ENCODE peak calls at places on chromosomes 13 and 19, in five cellular contexts. D, E, P, Z and G are unnamed samples.

GRCh38 chr19:42121666-42122069 is 10.6 kb downstream of the POU2F2 start:
- DNase-seq in P (peak), E (peak), Z (no peak), D (peak), G (no peak)

GRCh38 chr13:47897411-47898050 is 103.5 kb downstream of the SUCLA2 start:
- DNase-seq in D (peak), E (peak), P (no peak), Z (peak), G (no peak)

GRCh38 chr13:82766732-82767321 is 1115.4 kb downstream of the SLITRK1 start:
- DNase-seq in D (no peak), E (no peak), P (no peak), Z (no peak), G (no peak)

GRCh38 chr13:113077953-113078894 is 27.4 kb upstream of the F7 start:
- DNase-seq in D (no peak), P (no peak), Z (no peak), E (no peak), G (no peak)

GRCh38 chr19:35081201-35081600 is 34.4 kb upstream of the FXYD3 start:
- DNase-seq in Z (no peak), E (no peak), P (no peak), D (no peak), G (no peak)

GRCh38 chr13:85549819-85550218 is 249.4 kb downstream of the SLITRK6 start:
- DNase-seq in Z (no peak), E (no peak), D (no peak), P (no peak), G (no peak)

GRCh38 chr13:112186091-112186490 is 119.1 kb downstream of the SOX1 start:
- DNase-seq in D (no peak), P (no peak), E (no peak), Z (no peak), G (no peak)

GRCh38 chr13:101925731-101926130 is 473.3 kb downstream of the ITGBL1 start:
- DNase-seq in E (no peak), Z (no peak), D (no peak), P (no peak), G (no peak)

GRCh38 chr13:32471187-32471922 is 43.4 kb upstream of the N4BP2L1 start:
- DNase-seq in Z (no peak), E (peak), P (no peak), D (no peak), G (no peak)

DNA sequence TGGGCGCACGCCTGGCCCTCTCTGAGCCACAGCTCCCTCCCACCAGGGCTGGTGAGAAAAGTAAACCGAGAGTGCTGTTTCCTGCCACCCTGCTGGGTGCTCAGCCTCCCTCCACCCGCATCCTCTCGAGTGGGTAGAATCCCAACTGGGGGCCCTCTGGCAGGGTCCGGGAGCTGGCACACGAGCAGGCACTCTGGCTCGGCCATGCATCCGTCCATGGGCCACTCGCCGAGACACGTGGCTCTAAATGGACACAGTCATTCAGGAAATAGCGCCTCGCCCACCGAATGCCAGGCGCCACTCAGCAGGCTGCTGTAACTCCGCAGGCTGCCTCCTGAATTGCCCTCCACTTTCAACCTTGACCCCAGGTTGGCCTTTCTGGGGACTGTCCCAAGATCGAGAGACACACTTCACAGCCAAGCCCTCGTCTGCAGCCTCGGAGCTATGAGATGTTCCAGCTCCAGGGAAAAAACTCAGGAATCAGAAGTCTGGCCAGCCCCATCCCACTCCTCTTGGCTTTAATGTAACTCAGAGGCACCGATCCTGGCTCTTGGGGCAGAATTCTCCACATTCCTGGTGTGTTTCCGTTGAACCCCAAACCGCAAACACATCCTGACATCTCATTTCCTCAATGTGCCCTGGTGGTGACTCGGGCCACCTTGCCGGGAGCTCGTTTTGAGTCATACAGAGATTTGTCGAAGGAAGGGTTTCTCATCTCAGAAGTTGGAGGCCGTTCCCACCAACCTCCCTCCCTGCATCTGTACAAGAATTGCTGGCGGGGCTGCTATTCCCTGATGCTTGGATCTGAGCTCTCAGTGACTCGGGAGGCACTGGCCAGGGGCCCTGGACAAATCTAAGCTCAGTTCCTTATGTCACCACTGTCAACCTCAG is 14.1 kb downstream of the KLF2 start:
- DNase-seq in P (peak), D (peak), Z (no peak), E (peak), G (no peak)
- H2AK5ac ChIP-seq in P (peak), D (no peak), Z (no peak), E (peak), G (peak)

GRCh38 chr19:4064551-4065260 is 2.0 kb downstream of the ZBTB7A start:
- DNase-seq in E (no peak), Z (peak), D (peak), P (no peak), G (no peak)
- H2AK5ac ChIP-seq in E (peak), Z (no peak), D (no peak), P (no peak), G (peak)

DNA sequence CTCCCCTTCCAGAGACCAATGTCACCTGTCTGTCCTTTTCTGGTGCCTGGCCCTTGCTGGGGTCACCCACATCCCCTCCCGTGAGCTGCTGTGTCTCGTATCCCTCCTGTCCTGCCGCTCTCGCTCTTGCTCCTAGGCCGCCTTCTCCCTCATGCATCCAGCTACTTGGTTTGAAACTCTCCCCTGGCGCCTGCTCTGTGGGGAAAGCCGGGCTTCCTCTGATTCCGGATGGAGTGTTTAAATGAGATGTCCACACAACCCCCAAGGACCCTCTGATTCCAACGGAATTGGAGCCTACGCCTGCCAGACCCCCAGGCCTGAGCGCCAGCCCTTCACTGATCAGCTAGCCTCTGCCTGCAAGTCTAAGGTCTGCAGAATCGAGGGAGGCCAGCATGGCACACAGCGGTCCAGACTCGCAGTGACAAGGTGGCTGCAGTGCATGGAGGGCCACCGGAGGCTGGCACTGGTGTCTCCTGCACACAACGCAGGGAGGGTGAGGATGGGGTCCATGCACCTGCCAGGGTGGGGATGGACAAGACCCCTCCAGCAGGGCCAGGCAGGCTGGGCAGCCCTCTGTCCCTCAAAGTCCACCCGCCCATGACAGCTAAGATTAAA is 47.2 kb downstream of the RFX2 start:
- DNase-seq in Z (no peak), P (no peak), E (no peak), D (no peak), G (no peak)
- H2AK5ac ChIP-seq in Z (no peak), P (no peak), E (peak), D (no peak), G (peak)

GRCh38 chr13:99947666-99948065 is 23.9 kb downstream of the ZIC5 start:
- DNase-seq in P (no peak), E (no peak), Z (no peak), D (no peak), G (no peak)
- H2AK5ac ChIP-seq in P (no peak), E (no peak), Z (no peak), D (no peak), G (no peak)

GRCh38 chr13:81676008-81676407 is 1335.1 kb upstream of the SPRY2 start:
- DNase-seq in P (no peak), Z (no peak), D (no peak), E (no peak), G (no peak)
- H2AK5ac ChIP-seq in P (no peak), Z (no peak), D (no peak), E (no peak), G (no peak)

DNA sequence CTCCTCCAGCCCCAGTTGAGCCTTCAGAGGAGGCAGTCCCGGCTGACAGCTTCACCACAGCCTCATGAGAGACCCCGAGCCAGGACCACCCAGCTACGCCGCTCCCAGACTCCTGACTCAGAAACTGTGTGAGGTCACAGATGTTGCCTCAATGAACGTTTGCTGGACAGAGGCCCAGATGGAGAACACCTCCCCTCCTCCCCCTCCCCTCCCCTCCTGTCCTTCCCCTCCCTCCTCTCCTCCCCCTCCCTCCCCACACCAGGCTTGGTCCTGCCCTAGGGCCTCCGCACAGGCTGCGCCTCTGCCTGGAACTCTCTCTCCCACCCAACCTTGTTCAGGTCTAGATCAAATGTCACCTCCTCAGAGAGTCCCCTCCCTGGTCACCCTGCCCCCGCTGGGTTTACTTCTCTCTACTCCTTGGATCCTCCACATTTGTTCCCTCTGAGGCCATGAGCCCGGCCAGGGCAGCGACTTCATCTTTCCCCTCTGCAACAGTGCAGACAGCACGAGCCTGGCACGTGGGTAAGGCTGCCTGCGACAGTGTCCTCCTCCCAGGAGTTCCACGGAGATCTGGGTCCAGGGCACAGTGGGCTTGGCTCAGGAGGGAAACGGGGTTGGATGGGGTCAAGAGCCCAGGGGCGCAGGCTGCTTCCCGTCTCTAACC is 17.4 kb downstream of the PIP5K1C start:
- DNase-seq in Z (no peak), E (peak), P (peak), D (peak), G (no peak)
- H2AK5ac ChIP-seq in Z (no peak), E (no peak), P (peak), D (peak), G (peak)

GRCh38 chr19:1883784-1884183 is 1.5 kb downstream of the ABHD17A start:
- DNase-seq in D (no peak), P (no peak), Z (no peak), E (no peak), G (no peak)

GRCh38 chr19:1882089-1882785 is 3.1 kb downstream of the ABHD17A start:
- DNase-seq in Z (peak), D (no peak), E (no peak), P (no peak), G (no peak)

GRCh38 chr19:1884719-1885334 is 469 bp downstream of the ABHD17A start:
- DNase-seq in E (no peak), D (no peak), Z (peak), P (peak), G (no peak)

GRCh38 chr19:1882786-1883692 is 2.3 kb downstream of the ABHD17A start:
- DNase-seq in Z (no peak), D (no peak), P (no peak), E (no peak), G (no peak)

GRCh38 chr19:1884291-1884718 is 991 bp downstream of the ABHD17A start:
- DNase-seq in E (no peak), Z (no peak), D (no peak), P (no peak), G (no peak)
- H2AK5ac ChIP-seq in E (peak), Z (no peak), D (no peak), P (no peak), G (no peak)

GRCh38 chr13:95644611-95645052 is at the start of gene DZIP1:
- DNase-seq in Z (peak), P (peak), D (peak), E (peak), G (peak)
- H2AK5ac ChIP-seq in Z (no peak), P (no peak), D (no peak), E (peak), G (peak)